ENCODE peak calls at places on chromosomes 7 and 10, in four cellular contexts. One of them, this sample, is unnamed.

GRCh38 chr10:106508920-106509319 is 655.6 kb downstream of the SORCS1 start:
- DNase-seq in mammary epithelial cell: no peak
- DNase-seq in GM23248: peak; percentile 1
- DNase-seq in fibroblast of lung: no peak
- DNase-seq in this sample: no peak

GRCh38 chr10:5840314-5841307 is 27.4 kb upstream of the GDI2 start:
- DNase-seq in fibroblast of lung: peak; percentile 25
- DNase-seq in mammary epithelial cell: no peak
- DNase-seq in GM23248: no peak
- DNase-seq in this sample: peak; percentile 26

GRCh38 chr10:70702193-70702763 is 30.0 kb downstream of the ADAMTS14 start:
- DNase-seq in mammary epithelial cell: no peak
- DNase-seq in fibroblast of lung: no peak
- DNase-seq in GM23248: no peak
- DNase-seq in this sample: no peak

GRCh38 chr10:11849908-11850307 is 26.8 kb downstream of the PROSER2 start:
- DNase-seq in fibroblast of lung: no peak
- DNase-seq in GM23248: no peak
- DNase-seq in mammary epithelial cell: no peak
- DNase-seq in this sample: peak; percentile 30

GRCh38 chr7:32030904-32031692 is 39.1 kb downstream of the PDE1C start:
- DNase-seq in GM23248: peak; percentile 39
- DNase-seq in fibroblast of lung: peak; percentile 35
- DNase-seq in mammary epithelial cell: no peak
- DNase-seq in this sample: no peak

GRCh38 chr10:23412223-23412622 is 26.7 kb upstream of the OTUD1 start:
- DNase-seq in fibroblast of lung: peak; percentile 29
- DNase-seq in GM23248: peak; percentile 75
- DNase-seq in mammary epithelial cell: peak; percentile 28
- DNase-seq in this sample: peak; percentile 81

GRCh38 chr10:125757742-125758141 is 17.9 kb downstream of the MMP21 start:
- DNase-seq in GM23248: no peak
- DNase-seq in fibroblast of lung: no peak
- DNase-seq in mammary epithelial cell: no peak
- DNase-seq in this sample: no peak

GRCh38 chr7:28347964-28348363 is 64.4 kb upstream of the CREB5 start:
- DNase-seq in fibroblast of lung: no peak
- DNase-seq in mammary epithelial cell: no peak
- DNase-seq in GM23248: peak; percentile 94
- DNase-seq in this sample: no peak

GRCh38 chr10:114486938-114487814 is 82.9 kb upstream of the AFAP1L2 start:
- DNase-seq in GM23248: no peak
- DNase-seq in fibroblast of lung: peak; percentile 60
- DNase-seq in mammary epithelial cell: peak; percentile 84
- DNase-seq in this sample: no peak

GRCh38 chr7:36047254-36047653 is 105.8 kb upstream of the EEPD1 start:
- DNase-seq in fibroblast of lung: peak; percentile 15
- DNase-seq in mammary epithelial cell: no peak
- DNase-seq in GM23248: peak; percentile 23
- DNase-seq in this sample: peak; percentile 16

GRCh38 chr7:74544706-74545469 is 91.2 kb downstream of the GTF2IRD1 start:
- DNase-seq in GM23248: peak; percentile 38
- DNase-seq in fibroblast of lung: peak; percentile 36
- DNase-seq in mammary epithelial cell: peak; percentile 23
- DNase-seq in this sample: peak; percentile 29

GRCh38 chr10:74190494-74190893 is 39.5 kb downstream of the ADK start:
- DNase-seq in GM23248: peak; percentile 39
- DNase-seq in mammary epithelial cell: no peak
- DNase-seq in fibroblast of lung: peak; percentile 48
- DNase-seq in this sample: peak; percentile 44
- H3K4me2 ChIP-seq in GM23248: peak overlapping the region; percentile 84
- H3K4me2 ChIP-seq in mammary epithelial cell: peak overlapping the region; percentile 57
- H3K4me2 ChIP-seq in fibroblast of lung: peak overlapping the region; percentile 90
- H3K4me2 ChIP-seq in this sample: peak overlapping the region; percentile 36

DNA sequence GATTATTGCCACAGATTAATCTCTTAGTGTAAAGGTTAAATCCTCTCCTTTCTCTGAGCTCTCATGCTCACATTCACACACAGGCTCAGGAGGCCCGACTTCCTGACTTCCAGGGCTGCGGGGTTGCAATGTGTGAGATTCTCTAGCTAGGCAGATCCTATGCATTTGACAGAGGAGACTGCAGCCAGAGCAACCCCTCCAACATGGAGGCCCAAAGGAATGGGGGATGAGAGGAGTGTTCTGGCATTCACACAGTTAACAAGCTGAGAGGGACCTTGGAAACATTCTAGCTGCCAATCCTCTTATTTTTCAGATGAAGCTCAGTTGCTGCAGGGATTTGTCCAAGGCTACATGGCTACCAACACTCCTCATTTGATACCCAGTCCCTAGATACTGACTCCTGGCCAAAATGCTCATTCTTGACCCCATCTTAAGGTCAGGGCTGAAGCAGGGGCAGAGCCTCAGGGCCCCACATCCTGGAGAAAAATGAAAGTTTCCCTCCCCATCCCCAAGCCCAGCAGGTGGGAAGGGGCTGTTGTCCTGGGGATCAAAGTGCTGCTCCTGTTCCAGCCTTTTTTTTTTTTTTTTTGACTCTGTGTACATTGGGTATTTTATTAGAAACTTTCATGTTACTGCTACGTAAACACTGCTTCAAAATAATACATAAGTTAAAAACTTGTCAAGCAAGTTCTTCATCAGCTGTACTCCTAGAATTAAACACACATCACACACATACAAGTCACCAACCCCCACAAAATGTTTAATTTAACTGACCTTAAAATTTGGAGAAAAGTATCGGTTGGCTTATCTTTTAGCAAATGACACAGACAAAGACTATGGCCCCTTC is 325.6 kb downstream of the PLXNA4 start:
- DNase-seq in mammary epithelial cell: no peak
- DNase-seq in fibroblast of lung: no peak
- DNase-seq in GM23248: no peak
- DNase-seq in this sample: no peak
- H3K4me2 ChIP-seq in mammary epithelial cell: no peak overlapping the region
- H3K4me2 ChIP-seq in fibroblast of lung: no peak overlapping the region
- H3K4me2 ChIP-seq in GM23248: no peak overlapping the region
- H3K4me2 ChIP-seq in this sample: no peak overlapping the region

GRCh38 chr7:134892002-134892693 is 94.2 kb upstream of the AGBL3 start:
- DNase-seq in GM23248: peak; percentile 65
- DNase-seq in fibroblast of lung: no peak
- DNase-seq in mammary epithelial cell: no peak
- DNase-seq in this sample: peak; percentile 55

GRCh38 chr7:134894928-134895327 is 91.4 kb upstream of the AGBL3 start:
- DNase-seq in GM23248: no peak
- DNase-seq in mammary epithelial cell: no peak
- DNase-seq in fibroblast of lung: no peak
- DNase-seq in this sample: no peak

GRCh38 chr7:134892963-134893362 is 93.3 kb upstream of the AGBL3 start:
- DNase-seq in mammary epithelial cell: no peak
- DNase-seq in fibroblast of lung: no peak
- DNase-seq in GM23248: peak; percentile 39
- DNase-seq in this sample: no peak

GRCh38 chr7:134896073-134896472 is 90.2 kb upstream of the AGBL3 start:
- DNase-seq in GM23248: no peak
- DNase-seq in fibroblast of lung: no peak
- DNase-seq in mammary epithelial cell: no peak
- DNase-seq in this sample: no peak

GRCh38 chr7:134893920-134894319 is 92.4 kb upstream of the AGBL3 start:
- DNase-seq in GM23248: no peak
- DNase-seq in fibroblast of lung: no peak
- DNase-seq in mammary epithelial cell: no peak
- DNase-seq in this sample: no peak
- H3K4me2 ChIP-seq in GM23248: peak overlapping the region; percentile 76
- H3K4me2 ChIP-seq in fibroblast of lung: peak overlapping the region; percentile 18
- H3K4me2 ChIP-seq in mammary epithelial cell: peak overlapping the region; percentile 94
- H3K4me2 ChIP-seq in this sample: no peak overlapping the region

GRCh38 chr10:120457431-120458172 is 575 bp downstream of the PLPP4 start:
- DNase-seq in mammary epithelial cell: no peak
- DNase-seq in fibroblast of lung: peak; percentile 18
- DNase-seq in GM23248: peak; percentile 48
- DNase-seq in this sample: no peak

GRCh38 chr10:120455606-120456005 is 1.4 kb upstream of the PLPP4 start:
- DNase-seq in fibroblast of lung: no peak
- DNase-seq in mammary epithelial cell: no peak
- DNase-seq in GM23248: no peak
- DNase-seq in this sample: no peak

GRCh38 chr10:120455004-120455403 is 2.0 kb upstream of the PLPP4 start:
- DNase-seq in fibroblast of lung: peak; percentile 61
- DNase-seq in mammary epithelial cell: no peak
- DNase-seq in GM23248: peak; percentile 81
- DNase-seq in this sample: no peak

GRCh38 chr10:120456626-120457430 is at the start of gene PLPP4:
- DNase-seq in fibroblast of lung: peak; percentile 58
- DNase-seq in GM23248: peak; percentile 79
- DNase-seq in mammary epithelial cell: peak; percentile 22
- DNase-seq in this sample: peak; percentile 48

GRCh38 chr10:120456143-120456625 is 843 bp upstream of the PLPP4 start:
- DNase-seq in mammary epithelial cell: no peak
- DNase-seq in fibroblast of lung: no peak
- DNase-seq in GM23248: no peak
- DNase-seq in this sample: no peak
- H3K4me2 ChIP-seq in mammary epithelial cell: peak overlapping the region; percentile 98
- H3K4me2 ChIP-seq in fibroblast of lung: peak overlapping the region; percentile 9
- H3K4me2 ChIP-seq in GM23248: peak overlapping the region; percentile 91
- H3K4me2 ChIP-seq in this sample: peak overlapping the region; percentile 89

DNA sequence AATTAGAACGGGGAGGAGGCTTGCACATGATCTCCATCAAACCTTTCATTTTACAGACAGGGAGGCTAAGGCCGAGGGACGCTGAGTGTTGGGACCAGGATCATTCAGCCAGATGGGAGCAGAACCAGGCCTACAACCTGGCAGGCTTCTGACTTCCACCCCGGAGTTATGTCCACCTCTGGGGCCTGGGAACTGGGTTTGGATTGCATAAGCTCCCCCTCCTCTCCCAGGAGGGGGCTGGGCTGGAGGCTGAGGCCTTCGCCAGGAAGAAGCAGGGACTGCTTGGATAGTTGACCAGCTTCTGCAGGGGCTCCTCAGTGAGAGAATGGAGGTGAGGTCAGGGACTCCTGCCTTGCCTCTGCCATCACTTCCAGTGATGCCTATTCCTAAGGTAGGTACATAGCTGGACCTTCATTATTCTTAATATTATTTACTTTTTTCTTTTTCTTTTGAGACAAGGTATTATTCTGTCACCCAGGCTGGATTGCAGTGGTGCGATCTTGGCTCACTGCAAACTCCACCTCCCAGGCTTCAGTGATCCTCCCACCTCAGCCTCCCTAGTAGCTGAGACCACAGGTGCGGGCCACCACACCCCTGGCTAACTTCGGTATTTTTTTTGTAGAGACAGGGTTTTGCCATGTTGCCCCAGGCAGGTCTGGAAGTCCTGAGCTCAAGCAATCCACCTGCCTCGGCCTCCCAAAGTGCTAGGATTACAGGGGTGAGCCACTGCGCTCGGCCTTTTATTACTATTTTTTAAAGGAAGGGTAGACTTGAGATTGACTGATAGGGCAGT is 1.3 kb downstream of the SNX10 start:
- DNase-seq in fibroblast of lung: no peak
- DNase-seq in GM23248: no peak
- DNase-seq in mammary epithelial cell: no peak
- DNase-seq in this sample: no peak
- H3K4me2 ChIP-seq in fibroblast of lung: no peak overlapping the region
- H3K4me2 ChIP-seq in GM23248: no peak overlapping the region
- H3K4me2 ChIP-seq in mammary epithelial cell: peak overlapping the region; percentile 94
- H3K4me2 ChIP-seq in this sample: no peak overlapping the region

GRCh38 chr10:131892817-131893675 is 7.8 kb upstream of the PPP2R2D start:
- DNase-seq in GM23248: no peak
- DNase-seq in mammary epithelial cell: no peak
- DNase-seq in fibroblast of lung: no peak
- DNase-seq in this sample: no peak

GRCh38 chr10:131889755-131890154 is 11.1 kb upstream of the PPP2R2D start:
- DNase-seq in GM23248: no peak
- DNase-seq in fibroblast of lung: no peak
- DNase-seq in mammary epithelial cell: no peak
- DNase-seq in this sample: no peak

GRCh38 chr10:131890276-131891195 is 10.3 kb upstream of the PPP2R2D start:
- DNase-seq in mammary epithelial cell: no peak
- DNase-seq in fibroblast of lung: no peak
- DNase-seq in GM23248: no peak
- DNase-seq in this sample: no peak

GRCh38 chr10:131891196-131891928 is 9.4 kb upstream of the PPP2R2D start:
- DNase-seq in fibroblast of lung: no peak
- DNase-seq in mammary epithelial cell: peak; percentile 35
- DNase-seq in GM23248: peak; percentile 47
- DNase-seq in this sample: peak; percentile 23

DNA sequence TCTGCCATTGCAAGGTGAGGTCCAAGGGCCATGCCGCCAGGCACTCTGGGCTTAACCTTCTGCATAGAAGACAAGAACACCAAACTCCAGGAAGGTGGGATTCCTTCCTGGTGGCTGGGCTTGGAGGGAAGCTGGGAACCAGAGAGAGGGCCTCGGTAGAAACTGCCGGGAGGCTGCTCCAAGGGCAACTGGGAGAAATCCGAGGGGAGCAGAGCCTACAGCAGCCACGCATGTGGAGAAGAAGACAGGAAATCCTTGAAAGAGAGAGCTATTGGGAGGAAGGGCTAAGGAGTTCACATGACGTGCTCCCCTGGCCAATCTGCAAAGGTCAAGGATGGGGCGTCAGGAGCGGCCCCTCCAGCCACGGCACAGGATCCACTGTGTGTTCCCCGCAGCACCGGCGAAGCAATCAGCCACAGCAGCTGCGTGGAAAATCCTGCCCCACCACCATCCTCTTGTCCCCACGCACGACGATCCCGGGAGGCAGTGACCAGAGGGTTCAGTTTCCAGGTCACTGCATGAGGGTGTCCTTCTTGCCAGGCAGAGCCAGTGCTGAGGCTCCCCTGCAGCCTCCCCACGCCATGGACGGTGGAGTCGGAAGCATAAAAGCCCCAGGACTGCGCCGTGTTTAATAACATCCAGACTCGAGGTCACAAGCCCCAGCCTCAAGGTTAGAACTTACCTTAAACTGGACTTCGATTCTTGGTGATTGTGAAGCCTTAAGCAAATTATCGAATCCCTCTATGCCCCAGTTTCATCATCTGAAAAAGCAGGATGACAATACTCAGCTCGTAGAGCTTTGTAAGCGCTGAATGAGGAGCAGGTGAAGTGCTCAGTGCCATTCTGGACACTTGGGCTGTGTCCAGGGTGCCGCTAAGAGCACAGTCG is 8.6 kb upstream of the PPP2R2D start:
- DNase-seq in mammary epithelial cell: no peak
- DNase-seq in fibroblast of lung: no peak
- DNase-seq in GM23248: no peak
- DNase-seq in this sample: no peak
- H3K4me2 ChIP-seq in mammary epithelial cell: no peak overlapping the region
- H3K4me2 ChIP-seq in fibroblast of lung: no peak overlapping the region
- H3K4me2 ChIP-seq in GM23248: no peak overlapping the region
- H3K4me2 ChIP-seq in this sample: no peak overlapping the region

GRCh38 chr10:99297033-99297432 is 32.1 kb upstream of the CNNM1 start:
- DNase-seq in mammary epithelial cell: no peak
- DNase-seq in fibroblast of lung: no peak
- DNase-seq in GM23248: no peak
- DNase-seq in this sample: no peak
- H3K4me2 ChIP-seq in mammary epithelial cell: no peak overlapping the region
- H3K4me2 ChIP-seq in fibroblast of lung: no peak overlapping the region
- H3K4me2 ChIP-seq in GM23248: no peak overlapping the region
- H3K4me2 ChIP-seq in this sample: no peak overlapping the region

This sample was measured in mesenchymal stem cell.